ENCODE peak calls at places on chromosomes 3 and 15, in six cellular contexts. Y, Q, O, C, B and X are unnamed samples.

GRCh38 chr3:65177879-65178484 is 490.2 kb upstream of the ADAMTS9 start:
- DNase-seq in Y (no peak), Q (no peak), O (peak), C (no peak), B (no peak), X (no peak)

GRCh38 chr3:117611242-117611641 is 901.7 kb downstream of the TUSC7 start:
- DNase-seq in Y (no peak), Q (no peak), O (no peak), C (peak), B (no peak), X (no peak)

GRCh38 chr15:58440181-58440910 is 8.6 kb downstream of the LIPC start:
- DNase-seq in Y (peak), Q (no peak), O (no peak), C (no peak), B (no peak), X (no peak)

GRCh38 chr15:75363786-75364185 is 4.6 kb downstream of the MAN2C1 start:
- DNase-seq in Y (no peak), Q (no peak), O (no peak), C (no peak), B (no peak), X (no peak)

GRCh38 chr3:58051196-58051595 is 43.0 kb downstream of the FLNB start:
- DNase-seq in Y (peak), Q (no peak), O (no peak), C (no peak), B (peak), X (no peak)

GRCh38 chr3:9793161-9793781 is 389 bp downstream of the ARPC4 start:
- DNase-seq in Y (peak), Q (peak), O (no peak), C (no peak), B (no peak), X (no peak)

GRCh38 chr15:67809866-67810265 is 15.4 kb upstream of the SKOR1 start:
- DNase-seq in Y (no peak), Q (no peak), O (no peak), C (no peak), B (no peak), X (no peak)

GRCh38 chr3:191848818-191849217 is 387.9 kb downstream of the PYDC2 start:
- DNase-seq in Y (no peak), Q (no peak), O (no peak), C (no peak), B (no peak), X (no peak)

GRCh38 chr3:139529624-139530023 is 9.9 kb downstream of the RBP1 start:
- DNase-seq in Y (no peak), Q (no peak), O (no peak), C (no peak), B (no peak), X (no peak)